ENCODE peak calls at places on chromosomes 1 and 21, in five cellular contexts. B is kidney epithelial cell, Z is left ventricle myocardium inferior, W is choroid plexus epithelial cell, O is psoas muscle. D is an unnamed sample.

GRCh38 chr1:38009088-38009840 is 3.3 kb upstream of the UTP11 start:
- DNase-seq in O (peak; percentile 88), B (no peak), W (peak; percentile 97), Z (no peak), D (peak; percentile 84)

GRCh38 chr1:51956528-51957509 is 33.7 kb downstream of the RAB3B start:
- DNase-seq in Z (no peak), O (no peak), B (no peak), W (no peak), D (peak; percentile 39)

GRCh38 chr1:17601643-17602382 is 62.3 kb downstream of the ARHGEF10L start:
- DNase-seq in Z (no peak), B (no peak), W (no peak), O (no peak), D (no peak)

GRCh38 chr1:32521165-32521564 is 18.1 kb upstream of the ZBTB8A start:
- DNase-seq in W (no peak), O (no peak), Z (no peak), B (no peak), D (no peak)

GRCh38 chr1:41738475-41738874 is 180.2 kb downstream of the HIVEP3 start:
- DNase-seq in Z (no peak), B (no peak), W (peak; percentile 84), O (no peak), D (no peak)

GRCh38 chr1:67818162-67818561 is 15.1 kb downstream of the GNG12 start:
- DNase-seq in B (no peak), Z (no peak), O (no peak), W (no peak), D (no peak)

GRCh38 chr1:208008534-208008933 is 97.6 kb upstream of the CD34 start:
- DNase-seq in O (no peak), B (no peak), Z (no peak), W (no peak), D (no peak)

GRCh38 chr1:246930830-246931548 is 759 bp downstream of the AHCTF1 start:
- DNase-seq in Z (peak; percentile 55), O (peak; percentile 79), W (peak; percentile 69), B (no peak), D (peak; percentile 52)

GRCh38 chr1:179079113-179079761 is 2.6 kb upstream of the TOR3A start:
- DNase-seq in B (no peak), O (no peak), W (peak; percentile 89), Z (no peak), D (peak; percentile 89)

GRCh38 chr1:95924684-95925083 is 690.7 kb downstream of the RWDD3 start:
- DNase-seq in O (no peak), B (no peak), W (no peak), Z (no peak), D (no peak)

GRCh38 chr1:150516050-150516591 is 569 bp downstream of the FALEC start:
- DNase-seq in O (no peak), B (no peak), Z (no peak), W (no peak), D (peak; percentile 13)

GRCh38 chr1:93841771-93842170 is 37.2 kb downstream of the DNTTIP2 start:
- DNase-seq in B (no peak), W (no peak), Z (no peak), O (no peak), D (no peak)

GRCh38 chr1:53343831-53344668 is 16.2 kb upstream of the LRP8 start:
- DNase-seq in Z (no peak), O (no peak), W (peak; percentile 25), B (no peak), D (no peak)

GRCh38 chr1:221509575-221510360 is 232.1 kb downstream of the DUSP10 start:
- DNase-seq in Z (no peak), W (peak; percentile 66), B (no peak), O (no peak), D (peak; percentile 38)

GRCh38 chr1:202638019-202638887 is 72.0 kb downstream of the SYT2 start:
- DNase-seq in Z (no peak), W (no peak), O (no peak), B (no peak), D (no peak)

GRCh38 chr1:67534627-67535065 is 104.4 kb upstream of the SERBP1 start:
- DNase-seq in W (peak; percentile 75), B (no peak), O (no peak), Z (no peak), D (peak; percentile 65)

GRCh38 chr21:31874817-31875216 is 2.0 kb downstream of the HUNK start:
- DNase-seq in W (no peak), Z (no peak), B (no peak), O (no peak), D (no peak)
- H3K4me3 ChIP-seq in W (no peak overlapping the region), Z (peak overlapping the region; percentile 72), B (no peak overlapping the region), O (no peak overlapping the region), D (no peak overlapping the region)

GRCh38 chr1:15062479-15063099 is 91.0 kb upstream of the TMEM51 start:
- DNase-seq in O (no peak), Z (no peak), B (no peak), W (no peak), D (no peak)
- H3K4me3 ChIP-seq in O (no peak overlapping the region), Z (no peak overlapping the region), B (no peak overlapping the region), W (no peak overlapping the region), D (no peak overlapping the region)

DNA sequence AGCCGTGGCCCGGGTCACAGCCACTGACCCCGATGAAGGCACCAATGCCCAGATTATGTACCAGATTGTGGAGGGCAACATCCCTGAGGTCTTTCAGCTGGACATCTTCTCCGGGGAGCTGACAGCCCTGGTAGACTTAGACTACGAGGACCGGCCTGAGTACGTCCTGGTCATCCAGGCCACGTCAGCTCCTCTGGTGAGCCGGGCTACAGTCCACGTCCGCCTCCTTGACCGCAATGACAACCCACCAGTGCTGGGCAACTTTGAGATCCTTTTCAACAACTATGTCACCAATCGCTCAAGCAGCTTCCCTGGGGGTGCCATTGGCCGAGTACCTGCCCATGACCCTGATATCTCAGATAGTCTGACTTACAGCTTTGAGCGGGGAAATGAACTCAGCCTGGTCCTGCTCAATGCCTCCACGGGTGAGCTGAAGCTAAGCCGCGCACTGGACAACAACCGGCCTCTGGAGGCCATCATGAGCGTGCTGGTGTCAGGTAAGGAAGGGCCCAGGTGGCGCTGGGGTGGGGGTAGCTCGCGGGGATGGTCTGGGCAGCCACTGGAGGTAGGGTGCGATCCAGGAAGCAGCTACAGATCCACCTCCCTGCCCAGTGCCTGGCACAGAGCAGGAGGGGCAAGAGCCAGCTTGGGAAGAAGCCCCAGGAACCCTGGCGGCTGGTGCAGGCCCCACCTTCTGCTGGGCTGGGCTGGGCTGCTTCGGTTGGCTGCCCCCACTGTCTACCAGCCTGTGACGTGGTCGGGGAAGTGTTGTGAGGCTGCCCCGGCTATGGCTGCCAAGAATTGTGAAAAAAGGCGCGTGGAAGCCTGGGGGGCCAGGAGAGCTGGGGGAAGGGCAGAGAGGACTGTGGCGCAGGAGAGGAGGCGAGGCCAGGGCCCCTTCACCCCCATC is 3.8 kb downstream of the CELSR2 start:
- DNase-seq in O (peak; percentile 71), W (no peak), B (peak; percentile 50), Z (no peak), D (no peak)
- H3K4me3 ChIP-seq in O (peak overlapping the region; percentile 47), W (no peak overlapping the region), B (peak overlapping the region; percentile 13), Z (peak overlapping the region; percentile 9), D (no peak overlapping the region)

GRCh38 chr1:27491748-27492700 is 2.1 kb upstream of the WASF2 start:
- DNase-seq in B (no peak), Z (peak; percentile 54), W (no peak), O (peak; percentile 77), D (peak; percentile 51)

GRCh38 chr1:27485363-27485762 is 4.6 kb downstream of the WASF2 start:
- DNase-seq in B (no peak), Z (no peak), O (no peak), W (no peak), D (no peak)

GRCh38 chr1:27489973-27490741 is at the start of gene WASF2:
- DNase-seq in W (peak; percentile 98), O (peak; percentile 98), B (peak; percentile 73), Z (peak; percentile 97), D (peak; percentile 97)

GRCh38 chr1:27487927-27488522 is 1.9 kb downstream of the WASF2 start:
- DNase-seq in O (no peak), Z (no peak), B (no peak), W (peak; percentile 37), D (peak; percentile 50)

DNA sequence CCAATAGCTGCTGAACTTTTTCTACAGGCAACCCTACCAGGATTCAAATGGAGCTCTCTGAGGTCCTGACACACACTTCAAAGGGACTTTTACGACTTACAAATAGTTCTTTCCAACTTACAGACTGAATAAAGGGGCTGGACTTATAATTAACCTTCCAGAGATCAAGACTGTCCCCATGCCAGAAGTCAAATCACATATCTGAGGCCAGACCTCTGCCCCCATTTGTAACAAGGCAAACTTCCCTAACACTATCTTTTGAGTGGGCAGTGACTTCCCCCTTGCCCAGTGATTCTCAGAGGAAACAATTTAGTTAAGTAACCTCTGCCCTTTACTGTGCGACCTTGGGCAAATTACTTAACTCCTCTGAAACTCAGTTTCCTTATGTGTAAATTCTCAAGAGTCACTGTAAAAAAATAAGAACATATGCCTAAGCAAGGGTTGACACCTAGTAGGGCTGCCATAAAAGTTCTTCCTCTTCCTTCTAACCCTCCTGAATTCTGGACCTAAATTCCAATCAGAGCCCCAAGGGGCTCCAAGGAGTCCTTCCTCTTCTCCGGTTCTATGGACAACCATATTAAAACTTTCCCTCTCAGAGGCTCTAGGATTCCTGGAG is 1.3 kb downstream of the WASF2 start:
- DNase-seq in W (peak; percentile 51), Z (no peak), O (no peak), B (no peak), D (peak; percentile 44)
- H3K4me3 ChIP-seq in W (peak overlapping the region; percentile 98), Z (peak overlapping the region; percentile 89), O (peak overlapping the region; percentile 94), B (peak overlapping the region; percentile 61), D (peak overlapping the region; percentile 100)

D was measured in fibroblast of pulmonary artery.